ENCODE peak calls at places on chromosomes 2 and 18, in four cellular contexts. One of them, this sample, is unnamed.

GRCh38 chr18:47383729-47384128 is 132.3 kb upstream of the SKOR2 start:
- DNase-seq in WTC11: no peak
- DNase-seq in HepG2: no peak
- DNase-seq in GM12878: no peak
- DNase-seq in this sample: no peak

GRCh38 chr18:43886341-43886740 is 609.1 kb upstream of the SYT4 start:
- DNase-seq in WTC11: no peak
- DNase-seq in HepG2: no peak
- DNase-seq in GM12878: no peak
- DNase-seq in this sample: no peak

GRCh38 chr2:151518802-151519201 is 109.1 kb downstream of the RIF1 start:
- DNase-seq in WTC11: no peak
- DNase-seq in HepG2: no peak
- DNase-seq in GM12878: no peak
- DNase-seq in this sample: no peak

GRCh38 chr2:101400516-101401315 is 13.4 kb upstream of the CREG2 start:
- DNase-seq in WTC11: no peak
- DNase-seq in HepG2: no peak
- DNase-seq in GM12878: no peak
- DNase-seq in this sample: no peak

GRCh38 chr2:44938287-44939073 is 3.0 kb upstream of the SIX3 start:
- DNase-seq in WTC11: peak
- DNase-seq in HepG2: peak
- DNase-seq in GM12878: no peak
- DNase-seq in this sample: no peak

GRCh38 chr18:3524706-3525105 is 74.7 kb downstream of the TGIF1 start:
- DNase-seq in WTC11: no peak
- DNase-seq in HepG2: no peak
- DNase-seq in GM12878: no peak
- DNase-seq in this sample: no peak

GRCh38 chr2:118097657-118098056 is 9.4 kb downstream of the INSIG2 start:
- DNase-seq in WTC11: no peak
- DNase-seq in HepG2: no peak
- DNase-seq in GM12878: no peak
- DNase-seq in this sample: peak

GRCh38 chr2:133598769-133599168 is 30.5 kb upstream of the NCKAP5 start:
- DNase-seq in WTC11: no peak
- DNase-seq in HepG2: no peak
- DNase-seq in GM12878: no peak
- DNase-seq in this sample: no peak

GRCh38 chr2:168434164-168434563 is 21.9 kb upstream of the CERS6 start:
- DNase-seq in WTC11: no peak
- DNase-seq in HepG2: no peak
- DNase-seq in GM12878: no peak
- DNase-seq in this sample: no peak

GRCh38 chr2:67130526-67131309 is 266.4 kb upstream of the ETAA1 start:
- DNase-seq in WTC11: no peak
- DNase-seq in HepG2: no peak
- DNase-seq in GM12878: no peak
- DNase-seq in this sample: no peak

GRCh38 chr2:28656937-28657615 is 94.6 kb upstream of the PPP1CB start:
- DNase-seq in WTC11: no peak
- DNase-seq in HepG2: peak
- DNase-seq in GM12878: no peak
- DNase-seq in this sample: no peak

GRCh38 chr2:150169230-150169629 is 318.2 kb downstream of the RND3 start:
- DNase-seq in WTC11: no peak
- DNase-seq in HepG2: no peak
- DNase-seq in GM12878: no peak
- DNase-seq in this sample: no peak

GRCh38 chr2:111029135-111029927 is 91.4 kb upstream of the BCL2L11 start:
- DNase-seq in WTC11: peak
- DNase-seq in HepG2: no peak
- DNase-seq in GM12878: no peak
- DNase-seq in this sample: no peak

GRCh38 chr2:120937736-120938131 is 202.1 kb downstream of the GLI2 start:
- DNase-seq in WTC11: no peak
- DNase-seq in HepG2: no peak
- DNase-seq in GM12878: no peak
- DNase-seq in this sample: no peak

GRCh38 chr18:23967321-23968089 is 47.0 kb upstream of the TTC39C start:
- DNase-seq in WTC11: no peak
- DNase-seq in HepG2: no peak
- DNase-seq in GM12878: peak
- DNase-seq in this sample: no peak

GRCh38 chr2:217902281-217903141 is 100.3 kb downstream of the TNS1 start:
- DNase-seq in WTC11: no peak
- DNase-seq in HepG2: peak
- DNase-seq in GM12878: no peak
- DNase-seq in this sample: peak

GRCh38 chr18:61831071-61831470 is 61.7 kb downstream of the RNF152 start:
- DNase-seq in WTC11: no peak
- DNase-seq in HepG2: no peak
- DNase-seq in GM12878: no peak
- DNase-seq in this sample: no peak

GRCh38 chr2:84732897-84733778 is 147.7 kb downstream of the TRABD2A start:
- DNase-seq in WTC11: no peak
- DNase-seq in HepG2: no peak
- DNase-seq in GM12878: no peak
- DNase-seq in this sample: no peak

DNA sequence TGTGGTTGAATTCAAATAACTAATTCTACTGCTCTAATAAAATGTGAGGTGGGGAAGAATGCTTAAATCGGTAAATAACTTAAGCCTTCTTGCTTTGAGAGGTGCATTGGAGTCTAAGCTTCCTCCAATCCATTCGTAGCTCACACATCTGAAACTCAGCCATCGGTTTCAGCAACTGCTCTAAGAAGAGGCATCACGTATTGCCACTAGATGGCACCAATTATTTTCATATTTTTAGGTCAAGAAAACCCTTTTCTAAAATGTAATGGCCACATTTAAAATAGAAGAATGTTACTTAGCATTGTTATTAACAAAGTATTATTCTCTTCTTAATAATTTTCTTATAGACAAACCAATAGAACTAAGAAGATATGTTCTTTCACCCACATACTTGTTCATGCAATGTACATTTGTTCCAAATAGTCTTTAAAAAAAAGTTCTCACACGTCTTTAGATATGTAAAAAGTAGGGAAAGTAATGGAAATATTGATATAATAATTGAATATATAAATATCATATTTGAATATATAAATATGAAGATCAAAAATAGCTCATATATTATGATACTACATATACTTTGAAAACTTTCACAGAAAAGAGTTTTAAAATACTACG is 229.8 kb downstream of the CCDC178 start:
- DNase-seq in WTC11: no peak
- DNase-seq in HepG2: peak
- DNase-seq in GM12878: no peak
- DNase-seq in this sample: no peak
- TF ChIP-seq NR2C2 in WTC11: no peak
- TF ChIP-seq NR2C2 in HepG2: no peak
- TF ChIP-seq NR2C2 in GM12878: no peak
- TF ChIP-seq NR2C2 in this sample: no peak

DNA sequence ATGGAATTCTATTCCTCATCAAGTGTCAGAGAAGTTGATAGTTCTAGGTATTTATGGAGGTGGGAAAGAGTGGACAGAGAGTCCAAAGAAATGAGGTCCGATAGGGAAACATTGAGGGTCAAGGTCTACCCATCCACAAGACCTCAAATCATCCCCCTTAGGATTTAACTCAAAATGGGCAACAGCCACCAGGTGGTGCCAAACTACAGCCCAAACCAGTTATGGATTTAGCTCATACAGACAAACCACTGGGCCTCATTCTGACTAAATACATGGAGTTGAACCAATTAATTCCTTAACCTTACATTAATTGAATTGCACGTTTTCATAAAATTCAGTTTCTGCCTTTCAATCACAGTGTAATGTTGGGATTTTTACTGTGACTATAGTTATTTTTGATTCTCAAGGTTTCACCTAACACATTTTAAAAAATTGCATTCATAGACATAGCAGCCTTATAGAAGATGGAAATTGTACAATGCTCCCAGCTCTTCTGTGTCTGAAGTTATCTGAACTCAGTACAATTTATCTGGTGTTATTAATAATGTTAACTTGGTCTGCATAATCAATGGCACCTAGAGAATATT is 98.2 kb upstream of the HNMT start:
- DNase-seq in WTC11: peak
- DNase-seq in HepG2: peak
- DNase-seq in GM12878: no peak
- DNase-seq in this sample: peak
- TF ChIP-seq NR2C2 in WTC11: no peak
- TF ChIP-seq NR2C2 in HepG2: no peak
- TF ChIP-seq NR2C2 in GM12878: no peak
- TF ChIP-seq NR2C2 in this sample: no peak

GRCh38 chr2:33406622-33407021 is 69.8 kb upstream of the RASGRP3 start:
- DNase-seq in WTC11: no peak
- DNase-seq in HepG2: no peak
- DNase-seq in GM12878: no peak
- DNase-seq in this sample: no peak
- TF ChIP-seq NR2C2 in WTC11: no peak
- TF ChIP-seq NR2C2 in HepG2: no peak
- TF ChIP-seq NR2C2 in GM12878: no peak
- TF ChIP-seq NR2C2 in this sample: no peak

DNA sequence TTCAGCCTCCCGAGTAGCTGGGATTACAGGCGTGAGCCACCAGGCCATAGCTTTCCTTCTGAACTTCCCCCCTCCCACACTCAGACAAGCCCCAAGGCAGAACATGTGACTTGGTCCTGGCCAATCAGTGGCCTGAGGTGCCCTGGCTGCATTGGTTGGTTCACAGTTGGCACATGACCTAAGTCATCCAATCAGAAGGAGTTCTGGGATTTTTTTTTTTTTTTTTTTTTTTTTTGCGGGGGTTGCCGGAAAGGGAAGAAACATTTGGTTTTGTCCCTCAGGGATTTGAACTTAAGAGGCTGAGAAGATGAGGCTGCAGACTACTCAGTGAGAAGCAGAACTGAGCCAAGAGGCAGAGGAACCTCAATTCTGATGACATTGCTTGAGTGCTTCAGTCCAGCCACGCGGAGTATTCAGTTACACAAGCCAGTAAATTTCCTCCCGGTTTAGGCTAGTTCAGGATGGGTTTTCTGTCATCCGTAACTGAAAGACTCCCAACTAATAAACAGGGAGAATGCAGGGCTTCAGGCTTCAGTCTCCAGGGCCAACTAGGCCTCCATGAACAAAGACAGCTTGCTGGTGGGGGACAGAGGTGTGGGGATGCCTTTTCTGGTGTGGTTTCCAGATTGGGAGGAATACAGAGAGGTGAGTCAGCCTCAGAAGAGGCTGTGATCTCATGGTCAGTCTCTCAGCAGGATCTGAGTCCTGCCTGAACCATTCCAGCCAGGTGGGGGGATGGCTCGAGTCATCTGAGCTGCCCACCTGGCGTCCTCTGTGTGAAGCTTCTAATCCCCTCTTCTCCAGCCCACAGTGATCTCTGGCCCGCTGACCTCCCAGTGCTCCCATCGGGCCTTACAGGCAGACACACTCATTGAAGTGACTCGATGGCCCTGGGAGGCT is 9.2 kb downstream of the PTMA start:
- DNase-seq in WTC11: peak
- DNase-seq in HepG2: peak
- DNase-seq in GM12878: peak
- DNase-seq in this sample: peak
- TF ChIP-seq NR2C2 in WTC11: no peak
- TF ChIP-seq NR2C2 in HepG2: no peak
- TF ChIP-seq NR2C2 in GM12878: no peak
- TF ChIP-seq NR2C2 in this sample: no peak

GRCh38 chr2:43084699-43085091 is 141.7 kb downstream of the ZFP36L2 start:
- DNase-seq in WTC11: no peak
- DNase-seq in HepG2: no peak
- DNase-seq in GM12878: no peak
- DNase-seq in this sample: no peak

GRCh38 chr2:43082111-43082877 is 144.1 kb downstream of the ZFP36L2 start:
- DNase-seq in WTC11: no peak
- DNase-seq in HepG2: no peak
- DNase-seq in GM12878: no peak
- DNase-seq in this sample: no peak

GRCh38 chr2:43083710-43084698 is 142.4 kb downstream of the ZFP36L2 start:
- DNase-seq in WTC11: no peak
- DNase-seq in HepG2: no peak
- DNase-seq in GM12878: no peak
- DNase-seq in this sample: peak

GRCh38 chr2:43082878-43083261 is 143.5 kb downstream of the ZFP36L2 start:
- DNase-seq in WTC11: no peak
- DNase-seq in HepG2: no peak
- DNase-seq in GM12878: no peak
- DNase-seq in this sample: no peak

DNA sequence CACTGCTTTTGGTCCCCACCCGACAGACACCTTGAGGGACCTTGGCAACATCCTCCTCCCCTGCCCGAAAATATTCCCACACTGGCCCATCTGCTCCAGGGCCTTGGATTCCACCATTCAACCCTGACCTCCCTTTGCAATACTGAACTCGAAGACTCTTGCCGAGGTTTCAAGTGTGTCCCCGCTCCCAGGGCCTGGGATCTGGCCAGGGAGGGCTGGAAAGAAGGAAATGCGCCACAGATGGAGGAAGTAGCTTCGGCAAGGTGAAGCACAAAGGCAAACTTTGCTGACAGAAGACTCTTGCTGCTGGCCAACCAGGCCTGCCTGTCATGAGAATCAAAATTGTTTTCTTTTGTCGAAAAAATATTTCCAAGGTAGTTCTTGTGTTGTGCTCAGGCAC is 143.1 kb downstream of the ZFP36L2 start:
- DNase-seq in WTC11: no peak
- DNase-seq in HepG2: no peak
- DNase-seq in GM12878: no peak
- DNase-seq in this sample: no peak
- TF ChIP-seq NR2C2 in WTC11: no peak
- TF ChIP-seq NR2C2 in HepG2: no peak
- TF ChIP-seq NR2C2 in GM12878: no peak
- TF ChIP-seq NR2C2 in this sample: no peak

GRCh38 chr2:226514895-226515294 is 284.7 kb downstream of the IRS1 start:
- DNase-seq in WTC11: no peak
- DNase-seq in HepG2: no peak
- DNase-seq in GM12878: no peak
- DNase-seq in this sample: no peak
- TF ChIP-seq NR2C2 in WTC11: no peak
- TF ChIP-seq NR2C2 in HepG2: no peak
- TF ChIP-seq NR2C2 in GM12878: no peak
- TF ChIP-seq NR2C2 in this sample: no peak

GRCh38 chr2:128378231-128379020 is 59.8 kb upstream of the HS6ST1 start:
- DNase-seq in WTC11: peak
- DNase-seq in HepG2: no peak
- DNase-seq in GM12878: no peak
- DNase-seq in this sample: no peak
- TF ChIP-seq NR2C2 in WTC11: no peak
- TF ChIP-seq NR2C2 in HepG2: no peak
- TF ChIP-seq NR2C2 in GM12878: no peak
- TF ChIP-seq NR2C2 in this sample: no peak

GRCh38 chr2:15588329-15588919 is 3.2 kb upstream of the DDX1 start:
- DNase-seq in WTC11: peak
- DNase-seq in HepG2: peak
- DNase-seq in GM12878: no peak
- DNase-seq in this sample: peak
- TF ChIP-seq NR2C2 in WTC11: no peak
- TF ChIP-seq NR2C2 in HepG2: no peak
- TF ChIP-seq NR2C2 in GM12878: no peak
- TF ChIP-seq NR2C2 in this sample: no peak